ENCODE peak calls at places on chromosomes 16 and 17, in five cellular contexts. V, X, J, R and Z are unnamed samples.

GRCh38 chr16:19757762-19758595 is 39.9 kb downstream of the IQCK start:
- DNase-seq in V (no peak), X (no peak), J (no peak), R (no peak), Z (no peak)

GRCh38 chr17:1683489-1683888 is 1.2 kb downstream of the PRPF8 start:
- DNase-seq in V (no peak), X (no peak), J (no peak), R (no peak), Z (no peak)

GRCh38 chr16:80120899-80121521 is 419.8 kb upstream of the DYNLRB2 start:
- DNase-seq in V (no peak), X (no peak), J (no peak), R (no peak), Z (no peak)

GRCh38 chr16:82761236-82761635 is 134.5 kb downstream of the CDH13 start:
- DNase-seq in V (no peak), X (peak; percentile 16), J (no peak), R (peak; percentile 87), Z (no peak)

GRCh38 chr16:59878479-59878878 is 1144.4 kb upstream of the GOT2 start:
- DNase-seq in V (no peak), X (no peak), J (no peak), R (no peak), Z (no peak)

GRCh38 chr17:9900744-9901143 is 4.3 kb downstream of the RCVRN start:
- DNase-seq in V (no peak), X (no peak), J (no peak), R (no peak), Z (no peak)

GRCh38 chr16:69859105-69859969 is 91.8 kb upstream of the CLEC18A start:
- DNase-seq in V (no peak), X (no peak), J (peak; percentile 21), R (peak; percentile 40), Z (no peak)

GRCh38 chr17:79954281-79955166 is 81.1 kb downstream of the TBC1D16 start:
- DNase-seq in V (no peak), X (no peak), J (no peak), R (peak; percentile 5), Z (no peak)

GRCh38 chr17:81514735-81515529 is 2.3 kb upstream of the ACTG1 start:
- DNase-seq in V (peak; percentile 60), X (no peak), J (peak; percentile 82), R (peak; percentile 88), Z (no peak)

GRCh38 chr16:535446-536405 is 8.2 kb downstream of the CAPN15 start:
- DNase-seq in V (no peak), X (no peak), J (no peak), R (no peak), Z (no peak)

GRCh38 chr17:50192873-50193274 is 8.6 kb downstream of the COL1A1 start:
- DNase-seq in V (no peak), X (no peak), J (no peak), R (no peak), Z (no peak)

GRCh38 chr16:47925811-47926460 is 229.9 kb downstream of the ABCC12 start:
- DNase-seq in V (no peak), X (no peak), J (no peak), R (no peak), Z (no peak)

GRCh38 chr17:58889928-58890327 is 134.3 kb downstream of the PPM1E start:
- DNase-seq in V (no peak), X (no peak), J (no peak), R (no peak), Z (no peak)

GRCh38 chr17:28544402-28545140 is 7.9 kb downstream of the UNC119 start:
- DNase-seq in V (no peak), X (no peak), J (no peak), R (no peak), Z (no peak)

GRCh38 chr17:2195729-2196128 is 107.9 kb downstream of the SMG6 start:
- DNase-seq in V (no peak), X (no peak), J (no peak), R (no peak), Z (no peak)

GRCh38 chr17:81097943-81098308 is 63.0 kb downstream of the BAIAP2 start:
- DNase-seq in V (no peak), X (no peak), J (no peak), R (peak; percentile 34), Z (no peak)

GRCh38 chr17:12422632-12423031 is 243.1 kb upstream of the MYOCD start:
- DNase-seq in V (no peak), X (no peak), J (no peak), R (peak; percentile 55), Z (no peak)

GRCh38 chr17:39002991-39003715 is 36.0 kb upstream of the FBXO47 start:
- DNase-seq in V (peak; percentile 32), X (no peak), J (no peak), R (peak; percentile 86), Z (no peak)

GRCh38 chr16:87395181-87395842 is 3.2 kb downstream of the MAP1LC3B start:
- DNase-seq in V (no peak), X (no peak), J (no peak), R (peak; percentile 2), Z (no peak)
- TF ChIP-seq CTCF in V (no peak), X (no peak), J (no peak), R (no peak), Z (no peak)

GRCh38 chr16:29790949-29791844 is 646 bp downstream of the KIF22 start:
- DNase-seq in V (no peak), X (no peak), J (peak; percentile 32), R (no peak), Z (no peak)
- TF ChIP-seq CTCF in V (no peak), X (no peak), J (no peak), R (no peak), Z (no peak)

GRCh38 chr17:19648475-19649406 is at the start of gene ALDH3A2:
- DNase-seq in V (peak; percentile 87), X (peak; percentile 51), J (peak; percentile 95), R (peak; percentile 98), Z (peak; percentile 92)
- TF ChIP-seq CTCF in V (no peak), X (no peak), J (no peak), R (peak; percentile 22), Z (no peak)

DNA sequence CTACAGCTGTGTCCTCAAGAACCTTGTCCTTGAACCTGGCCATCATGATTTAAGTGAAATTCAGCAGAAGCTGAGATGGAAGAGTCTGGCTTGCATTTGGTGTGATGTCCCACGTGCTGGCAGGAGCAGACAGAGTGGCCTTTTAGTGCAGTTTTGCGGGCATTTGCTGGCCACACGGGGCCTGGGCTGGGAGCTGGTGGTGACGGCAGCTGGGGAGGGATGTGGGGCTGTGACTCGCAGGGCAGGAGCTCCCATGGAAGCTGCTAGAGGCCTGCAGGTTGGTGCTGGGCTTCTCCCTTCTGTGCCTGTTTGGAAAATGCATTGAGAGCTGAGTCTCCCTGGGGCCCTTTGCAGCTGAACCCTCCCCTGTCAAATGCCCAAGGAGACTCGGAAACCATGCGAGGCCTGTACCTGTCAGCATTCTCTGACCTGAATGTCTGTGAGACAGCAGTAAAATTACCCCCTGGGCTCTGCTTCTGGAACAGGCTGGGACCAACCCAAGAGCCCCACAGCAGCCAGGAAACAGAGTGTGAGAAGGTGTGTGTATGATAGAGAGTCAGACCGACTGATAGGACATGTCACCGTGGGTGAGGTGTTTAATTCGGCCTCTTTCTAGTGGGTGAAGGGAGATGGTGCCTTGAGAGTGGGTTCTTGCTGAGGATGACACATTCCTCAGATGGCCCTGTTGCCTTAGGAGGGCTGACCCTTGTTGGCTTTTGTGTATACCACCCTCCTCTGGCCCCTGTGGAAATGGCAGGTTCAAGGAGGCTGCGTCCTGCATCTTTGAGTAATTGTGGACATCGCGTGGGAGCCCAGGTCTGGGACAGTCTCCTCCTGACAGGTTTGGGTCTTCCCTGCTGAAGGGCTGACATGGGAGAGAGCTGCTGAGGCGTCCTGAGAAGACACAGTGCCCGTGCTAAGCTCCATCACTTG is 145.5 kb downstream of the MSI2 start:
- DNase-seq in V (no peak), X (no peak), J (peak; percentile 51), R (no peak), Z (no peak)
- TF ChIP-seq CTCF in V (no peak), X (no peak), J (peak; percentile 71), R (peak; percentile 15), Z (no peak)

DNA sequence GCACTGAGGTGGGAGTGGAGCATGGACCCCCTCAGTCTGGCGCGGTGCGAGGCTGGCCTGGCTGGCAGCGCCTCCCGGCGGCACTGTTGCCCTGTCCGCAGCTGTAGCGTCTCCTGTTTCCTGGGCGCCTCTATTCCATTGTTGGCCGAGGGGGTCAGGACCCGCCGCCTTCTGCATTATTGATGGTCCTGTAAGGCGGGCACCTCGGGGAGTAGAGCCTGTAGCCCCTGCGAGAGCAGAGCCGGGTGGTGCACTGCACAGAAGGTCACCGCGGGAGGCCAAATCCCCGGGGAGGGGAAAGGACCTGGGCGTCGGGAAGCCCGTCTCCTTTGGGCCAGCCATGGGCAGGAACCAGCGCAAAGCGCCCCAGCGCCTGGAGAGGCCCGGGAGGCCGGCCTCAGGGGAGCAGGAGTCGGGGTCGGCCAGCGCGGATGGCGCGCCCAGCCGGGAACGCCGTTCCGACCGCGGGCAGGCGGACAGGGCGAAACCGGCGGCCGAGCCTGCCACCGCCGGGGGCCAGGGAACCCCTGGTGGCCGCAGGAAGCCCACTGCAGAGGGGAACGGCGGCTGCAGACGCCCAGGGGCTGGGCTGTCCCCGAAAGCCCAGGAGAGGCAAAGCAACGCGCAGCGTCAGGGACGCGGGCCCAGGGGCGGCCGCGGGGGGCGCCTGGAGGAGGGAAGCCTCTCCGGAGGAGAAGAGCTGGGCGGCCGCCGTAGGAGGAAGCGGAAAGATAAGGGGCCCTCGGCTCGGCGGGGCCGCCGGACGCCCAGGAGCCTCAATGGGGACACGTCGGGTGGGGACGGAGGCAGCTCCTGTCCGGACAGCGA is at the start of gene MYO15B:
- DNase-seq in V (peak; percentile 54), X (no peak), J (no peak), R (peak; percentile 72), Z (no peak)
- TF ChIP-seq CTCF in V (peak; percentile 18), X (peak; percentile 4), J (peak; percentile 42), R (peak; percentile 54), Z (no peak)

GRCh38 chr17:76107507-76107906 is 3.9 kb upstream of the EXOC7 start:
- DNase-seq in V (no peak), X (no peak), J (peak; percentile 74), R (no peak), Z (no peak)
- TF ChIP-seq CTCF in V (peak; percentile 52), X (no peak), J (peak; percentile 80), R (peak; percentile 14), Z (peak; percentile 33)